ENCODE peak calls at places on chromosomes 4 and X, in four cellular contexts. One of them, this sample, is unnamed.

GRCh38 chr4:118997601-118998000 is 108.9 kb downstream of the SYNPO2 start:
- DNase-seq in naive thymus-derived CD4-positive, alpha-beta T cell: no peak
- DNase-seq in brain microvascular endothelial cell: no peak
- DNase-seq in left ventricle myocardium inferior: no peak
- DNase-seq in this sample: no peak

GRCh38 chrX:145825896-145826295 is 8.3 kb downstream of the SLITRK2 start:
- DNase-seq in naive thymus-derived CD4-positive, alpha-beta T cell: no peak
- DNase-seq in brain microvascular endothelial cell: peak
- DNase-seq in left ventricle myocardium inferior: no peak
- DNase-seq in this sample: no peak

GRCh38 chr4:170003071-170004070 is 22.8 kb downstream of the MFAP3L start:
- DNase-seq in naive thymus-derived CD4-positive, alpha-beta T cell: no peak
- DNase-seq in brain microvascular endothelial cell: no peak
- DNase-seq in left ventricle myocardium inferior: no peak
- DNase-seq in this sample: no peak

GRCh38 chr4:85792576-85792975 is 317.6 kb downstream of the ARHGAP24 start:
- DNase-seq in naive thymus-derived CD4-positive, alpha-beta T cell: no peak
- DNase-seq in brain microvascular endothelial cell: no peak
- DNase-seq in left ventricle myocardium inferior: no peak
- DNase-seq in this sample: no peak

GRCh38 chr4:151325320-151326246 is at the start of gene SH3D19:
- DNase-seq in naive thymus-derived CD4-positive, alpha-beta T cell: no peak
- DNase-seq in brain microvascular endothelial cell: peak
- DNase-seq in left ventricle myocardium inferior: peak
- DNase-seq in this sample: no peak

GRCh38 chr4:16967722-16968121 is 69.3 kb upstream of the LDB2 start:
- DNase-seq in naive thymus-derived CD4-positive, alpha-beta T cell: no peak
- DNase-seq in brain microvascular endothelial cell: no peak
- DNase-seq in left ventricle myocardium inferior: peak
- DNase-seq in this sample: no peak

GRCh38 chr4:83214079-83214478 is 70.5 kb downstream of the COQ2 start:
- DNase-seq in naive thymus-derived CD4-positive, alpha-beta T cell: no peak
- DNase-seq in brain microvascular endothelial cell: no peak
- DNase-seq in left ventricle myocardium inferior: no peak
- DNase-seq in this sample: no peak

GRCh38 chrX:121356139-121356849 is 308.9 kb downstream of the GLUD2 start:
- DNase-seq in naive thymus-derived CD4-positive, alpha-beta T cell: no peak
- DNase-seq in brain microvascular endothelial cell: no peak
- DNase-seq in left ventricle myocardium inferior: no peak
- DNase-seq in this sample: no peak

GRCh38 chr4:1463088-1463926 is 57.1 kb upstream of the NKX1-1 start:
- DNase-seq in naive thymus-derived CD4-positive, alpha-beta T cell: no peak
- DNase-seq in brain microvascular endothelial cell: peak
- DNase-seq in left ventricle myocardium inferior: no peak
- DNase-seq in this sample: no peak

GRCh38 chr4:168857009-168857408 is 153.0 kb downstream of the CBR4 start:
- DNase-seq in naive thymus-derived CD4-positive, alpha-beta T cell: no peak
- DNase-seq in brain microvascular endothelial cell: no peak
- DNase-seq in left ventricle myocardium inferior: no peak
- DNase-seq in this sample: no peak
- H3K27ac ChIP-seq in naive thymus-derived CD4-positive, alpha-beta T cell: no peak
- H3K27ac ChIP-seq in brain microvascular endothelial cell: peak
- H3K27ac ChIP-seq in left ventricle myocardium inferior: peak
- H3K27ac ChIP-seq in this sample: no peak

DNA sequence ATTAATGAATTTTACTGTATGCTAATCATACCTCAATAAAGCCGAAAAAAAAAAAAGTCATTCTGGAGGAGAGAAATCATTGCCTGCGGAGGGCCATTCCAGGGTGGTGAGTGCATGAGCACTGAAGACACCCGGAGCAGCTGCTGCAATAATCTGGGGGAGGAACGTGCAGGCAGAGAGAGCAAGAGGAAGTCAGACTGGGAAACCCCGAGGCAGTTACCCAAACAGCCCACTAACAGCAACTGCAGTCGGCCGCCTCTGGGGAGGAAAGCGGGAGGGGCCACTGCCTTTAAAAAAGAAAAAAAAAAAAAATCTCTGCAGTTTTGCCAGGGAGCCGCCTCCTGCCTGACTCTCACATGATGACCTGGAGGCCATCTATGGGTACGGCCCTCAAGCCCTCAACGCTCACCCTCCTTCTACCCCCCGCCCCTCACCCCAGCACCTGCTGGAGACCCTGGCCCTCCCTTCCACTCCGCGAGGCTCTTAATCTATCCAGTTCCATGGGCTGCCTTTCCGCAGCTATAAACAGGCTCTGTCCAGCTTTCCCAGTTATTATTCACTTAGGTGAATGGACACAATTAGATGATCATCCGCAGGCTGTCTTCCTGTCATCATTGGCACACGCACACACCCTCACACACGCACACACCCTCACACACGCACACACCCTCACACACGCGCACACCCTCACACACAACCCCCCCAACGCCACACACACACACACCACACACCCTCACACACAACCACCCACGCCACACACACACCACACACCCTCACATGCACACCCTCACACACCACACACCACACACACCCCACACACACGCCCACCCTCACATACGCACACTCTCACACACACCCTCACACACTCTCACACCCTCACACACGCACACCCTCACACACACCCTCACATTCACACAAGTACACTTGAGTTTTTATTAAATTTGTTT is 3.4 kb upstream of the AVPR2 start:
- DNase-seq in naive thymus-derived CD4-positive, alpha-beta T cell: peak
- DNase-seq in brain microvascular endothelial cell: peak
- DNase-seq in left ventricle myocardium inferior: peak
- DNase-seq in this sample: peak
- H3K27ac ChIP-seq in naive thymus-derived CD4-positive, alpha-beta T cell: no peak
- H3K27ac ChIP-seq in brain microvascular endothelial cell: no peak
- H3K27ac ChIP-seq in left ventricle myocardium inferior: peak
- H3K27ac ChIP-seq in this sample: no peak

GRCh38 chr4:61507091-61507490 is 307.0 kb downstream of the ADGRL3 start:
- DNase-seq in naive thymus-derived CD4-positive, alpha-beta T cell: no peak
- DNase-seq in brain microvascular endothelial cell: no peak
- DNase-seq in left ventricle myocardium inferior: no peak
- DNase-seq in this sample: no peak
- H3K27ac ChIP-seq in naive thymus-derived CD4-positive, alpha-beta T cell: no peak
- H3K27ac ChIP-seq in brain microvascular endothelial cell: no peak
- H3K27ac ChIP-seq in left ventricle myocardium inferior: no peak
- H3K27ac ChIP-seq in this sample: no peak

DNA sequence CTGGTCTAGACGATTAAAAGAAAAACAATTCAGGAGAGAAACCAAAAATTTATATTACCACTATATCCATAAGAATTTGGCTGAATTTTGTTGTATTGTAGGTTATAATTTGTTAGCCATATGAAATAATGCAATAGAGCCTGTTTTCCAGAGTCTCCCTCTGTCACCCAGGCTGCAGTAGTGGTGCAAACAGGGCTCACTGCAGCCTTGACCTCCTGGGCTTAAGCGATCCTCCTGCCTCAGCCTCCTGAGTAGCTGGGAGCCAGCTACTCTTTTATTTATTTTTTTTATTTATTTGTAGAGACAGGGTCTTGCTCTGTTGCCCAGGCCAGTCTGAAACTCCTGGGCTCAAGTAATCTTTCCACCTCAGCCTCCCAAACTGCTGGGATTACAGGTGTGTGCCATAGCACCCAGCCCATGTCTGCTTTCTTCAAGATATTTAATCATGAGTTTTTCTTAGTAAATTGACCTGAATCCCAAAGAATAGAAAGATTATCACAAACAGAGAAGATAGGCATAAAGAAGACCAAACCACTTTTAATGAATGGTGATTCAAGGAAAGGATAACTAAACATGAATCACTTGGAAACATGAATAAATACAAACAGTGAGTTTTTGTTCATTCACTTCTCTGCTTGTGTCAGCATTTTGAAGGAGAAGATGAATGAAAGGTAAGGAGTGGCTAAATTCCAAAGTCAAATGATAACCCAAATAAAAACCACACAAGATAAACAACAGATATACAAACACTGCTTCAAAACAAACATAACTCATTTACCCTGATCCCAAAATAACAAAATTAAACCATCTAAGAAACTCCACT is 82.1 kb downstream of the PPP3CA start:
- DNase-seq in naive thymus-derived CD4-positive, alpha-beta T cell: no peak
- DNase-seq in brain microvascular endothelial cell: no peak
- DNase-seq in left ventricle myocardium inferior: no peak
- DNase-seq in this sample: no peak
- H3K27ac ChIP-seq in naive thymus-derived CD4-positive, alpha-beta T cell: no peak
- H3K27ac ChIP-seq in brain microvascular endothelial cell: no peak
- H3K27ac ChIP-seq in left ventricle myocardium inferior: no peak
- H3K27ac ChIP-seq in this sample: no peak

DNA sequence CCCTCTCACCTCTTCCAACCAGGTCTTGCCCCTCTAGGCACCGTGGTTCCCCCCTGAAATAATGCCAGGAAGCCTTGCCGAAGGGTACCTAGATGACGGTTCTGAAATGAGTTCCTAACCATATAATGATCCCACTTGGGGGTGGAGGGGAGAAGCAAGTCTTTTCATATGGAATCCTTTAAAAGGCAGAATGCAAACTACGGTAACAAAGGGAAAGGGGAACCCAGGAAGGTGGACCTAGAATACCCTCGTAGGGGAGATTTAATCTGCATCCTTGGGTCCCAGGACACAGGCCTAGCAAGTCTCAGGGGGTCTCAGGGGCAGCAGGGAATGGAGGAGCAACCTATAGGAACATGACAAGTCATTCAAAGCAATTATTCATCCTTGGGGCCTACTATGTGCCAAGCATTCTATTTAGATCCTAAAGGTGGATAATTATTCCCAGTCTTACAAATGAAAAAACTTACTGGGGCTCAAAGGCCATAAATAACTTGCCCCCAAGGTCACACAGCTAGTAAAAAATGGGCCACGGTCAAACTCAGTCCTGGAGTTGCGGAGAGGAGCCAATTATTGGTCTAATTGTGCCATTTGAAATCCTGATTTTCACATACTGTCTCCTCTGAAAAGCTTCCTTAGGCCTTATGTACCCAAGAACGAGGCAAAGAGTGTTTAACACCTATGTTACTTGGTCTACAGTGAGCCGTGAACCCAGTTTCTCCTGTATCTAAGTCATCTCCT is 8.8 kb downstream of the BCOR start:
- DNase-seq in naive thymus-derived CD4-positive, alpha-beta T cell: no peak
- DNase-seq in brain microvascular endothelial cell: no peak
- DNase-seq in left ventricle myocardium inferior: no peak
- DNase-seq in this sample: no peak
- H3K27ac ChIP-seq in naive thymus-derived CD4-positive, alpha-beta T cell: no peak
- H3K27ac ChIP-seq in brain microvascular endothelial cell: no peak
- H3K27ac ChIP-seq in left ventricle myocardium inferior: no peak
- H3K27ac ChIP-seq in this sample: no peak

This sample was measured in CD4-positive, CD25-positive, alpha-beta regulatory T cell.